ENCODE peak calls at places on chromosomes 12 and 14, in eight cellular contexts. Y is H1, V is GM12878, A is K562, F is HepG2, B is endothelial cell of umbilical vein, W is HCT116, O is SK-N-SH. H is an unnamed sample.

GRCh38 chr14:61560323-61560722 is 135.0 kb upstream of the HIF1A start:
- DNase-seq in Y (no peak), V (no peak), A (no peak), F (peak; percentile 65), B (no peak), W (no peak), O (no peak), H (no peak)

GRCh38 chr12:83343767-83344166 is 657.1 kb downstream of the TMTC2 start:
- DNase-seq in Y (no peak), V (no peak), A (no peak), F (no peak), B (no peak), W (no peak), O (no peak), H (no peak)

GRCh38 chr14:63308723-63309317 is 9.9 kb downstream of the GPHB5 start:
- DNase-seq in Y (peak; percentile 64), V (no peak), A (peak; percentile 20), F (peak; percentile 40), B (peak; percentile 57), W (peak; percentile 40), O (peak; percentile 12), H (no peak)

GRCh38 chr12:59500335-59500734 is 95.5 kb upstream of the SLC16A7 start:
- DNase-seq in Y (no peak), V (no peak), A (no peak), F (no peak), B (no peak), W (no peak), O (no peak), H (no peak)

GRCh38 chr14:44785096-44785495 is 176.7 kb downstream of the KLHL28 start:
- DNase-seq in Y (no peak), V (no peak), A (no peak), F (no peak), B (no peak), W (no peak), O (no peak), H (no peak)

GRCh38 chr12:10227648-10228047 is 15.0 kb downstream of the GABARAPL1 start:
- DNase-seq in Y (no peak), V (no peak), A (no peak), F (no peak), B (no peak), W (no peak), O (no peak), H (no peak)

GRCh38 chr12:120292411-120292660 is 633 bp upstream of the RNU4-2 start:
- DNase-seq in Y (no peak), V (no peak), A (no peak), F (no peak), B (no peak), W (no peak), O (no peak), H (no peak)

GRCh38 chr14:75141967-75142366 is 15.1 kb upstream of the NEK9 start:
- DNase-seq in Y (no peak), V (no peak), A (no peak), F (peak; percentile 42), B (peak; percentile 67), W (no peak), O (peak; percentile 37), H (no peak)

GRCh38 chr14:72573725-72574426 is 320.0 kb downstream of the DPF3 start:
- DNase-seq in Y (no peak), V (no peak), A (no peak), F (no peak), B (peak; percentile 48), W (no peak), O (no peak), H (no peak)

GRCh38 chr14:86035882-86036281 is 505.9 kb downstream of the FLRT2 start:
- DNase-seq in Y (peak; percentile 64), V (no peak), A (peak; percentile 4), F (peak; percentile 13), B (no peak), W (no peak), O (peak; percentile 19), H (no peak)

GRCh38 chr14:101862177-101862576 is 100.7 kb downstream of the PPP2R5C start:
- DNase-seq in Y (no peak), V (no peak), A (no peak), F (no peak), B (no peak), W (no peak), O (no peak), H (no peak)

GRCh38 chr12:2273288-2273687 is 220.5 kb downstream of the CACNA1C start:
- DNase-seq in Y (no peak), V (no peak), A (no peak), F (no peak), B (no peak), W (no peak), O (no peak), H (no peak)

GRCh38 chr12:89320735-89321134 is 31.6 kb downstream of the DUSP6 start:
- DNase-seq in Y (no peak), V (no peak), A (no peak), F (no peak), B (no peak), W (no peak), O (no peak), H (no peak)

DNA sequence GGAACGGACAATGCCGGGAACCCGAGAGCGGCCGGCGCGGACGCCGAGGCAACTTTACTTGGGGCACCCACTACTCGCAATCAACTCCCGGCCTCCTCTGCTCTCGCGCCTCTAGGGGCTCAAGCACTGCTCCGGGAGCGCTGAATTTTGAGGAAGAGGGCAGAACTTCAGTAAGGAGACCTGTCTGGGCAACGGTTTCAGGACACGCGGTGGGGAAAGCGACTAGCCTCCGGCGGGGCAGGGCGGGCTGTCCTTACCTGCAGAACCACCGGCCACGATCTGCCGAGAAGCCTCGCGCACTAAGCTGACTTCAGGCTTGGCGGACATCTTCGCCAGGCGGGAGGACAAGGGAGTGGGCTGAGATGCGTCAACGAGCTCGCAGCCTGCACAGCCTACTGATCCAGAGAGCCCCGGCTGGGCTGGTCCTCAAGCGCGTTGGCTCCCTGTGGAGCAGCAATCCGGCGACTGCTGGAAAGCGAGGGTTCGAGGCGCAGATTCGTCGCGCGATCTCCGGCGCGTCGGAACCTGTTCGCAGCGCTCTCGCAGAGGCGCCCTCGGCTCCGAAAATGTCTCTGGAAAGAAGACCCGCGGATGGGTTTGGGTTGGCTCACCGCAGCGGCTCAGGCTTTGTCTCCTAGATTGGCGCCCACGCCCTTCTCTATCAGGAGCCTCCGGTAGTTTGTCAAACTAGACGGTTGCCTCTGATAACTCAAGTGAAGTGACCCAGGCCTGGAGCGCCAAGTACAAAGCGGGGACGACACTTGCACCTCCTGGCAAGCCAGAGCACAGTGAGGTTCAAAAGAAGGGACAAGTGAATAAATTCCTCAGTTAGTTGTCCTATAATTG is at the start of gene SLC25A21:
- DNase-seq in Y (peak; percentile 86), V (no peak), A (peak; percentile 87), F (peak; percentile 85), B (peak; percentile 92), W (peak; percentile 71), O (no peak), H (no peak)
- TF ChIP-seq POLR2AphosphoS5 in Y (peak; percentile 95), V (no peak), A (peak; percentile 68), F (peak; percentile 97), B (peak; percentile 68), W (peak; percentile 93), O (no peak), H (peak; percentile 82)

DNA sequence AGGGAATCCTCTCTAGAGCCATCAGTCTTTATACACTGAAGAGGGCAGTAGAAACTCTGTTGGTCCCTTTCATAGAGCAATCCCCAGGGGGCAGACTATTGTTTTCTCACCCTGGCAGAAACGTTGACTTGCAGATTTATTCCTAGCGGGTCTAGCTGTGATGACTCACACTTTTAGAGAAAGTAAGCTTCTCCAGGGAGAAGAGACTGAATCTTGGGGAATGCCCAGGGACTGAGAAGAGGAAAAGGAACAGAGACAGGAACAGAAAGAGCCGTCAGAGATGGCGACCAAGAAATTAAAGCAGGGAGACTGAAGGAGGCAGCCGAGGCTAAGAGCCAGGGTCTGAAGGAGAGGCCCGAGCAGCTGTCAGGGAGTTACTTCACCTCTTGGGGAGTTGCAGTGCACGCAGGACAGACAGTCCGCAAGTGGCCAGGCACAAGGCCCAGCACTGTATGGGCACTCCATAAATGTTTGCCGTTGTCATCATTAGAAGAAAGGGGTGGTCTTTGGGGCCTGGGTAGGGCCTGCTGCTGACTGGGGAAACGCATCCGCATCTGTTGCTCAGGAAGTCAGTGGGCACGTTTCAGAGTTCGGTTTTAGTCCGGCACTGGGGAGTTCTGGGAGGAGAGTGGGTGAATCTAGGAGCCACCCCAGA is 13.0 kb downstream of the PLEKHG6 start:
- DNase-seq in Y (no peak), V (peak; percentile 71), A (peak; percentile 77), F (peak; percentile 78), B (peak; percentile 98), W (peak; percentile 70), O (peak; percentile 63), H (peak; percentile 51)
- H3K9ac ChIP-seq in Y (no peak overlapping the region), V (peak overlapping the region; percentile 60), A (peak overlapping the region; percentile 81), F (no peak overlapping the region), B (peak overlapping the region; percentile 62), W (peak overlapping the region; percentile 6), O (peak overlapping the region; percentile 12), H (peak overlapping the region; percentile 24)

GRCh38 chr14:21382095-21382494 is 1.7 kb downstream of the SUPT16H start:
- DNase-seq in Y (no peak), V (no peak), A (no peak), F (no peak), B (no peak), W (no peak), O (no peak), H (no peak)

GRCh38 chr14:21382886-21383847 is 652 bp downstream of the SUPT16H start:
- DNase-seq in Y (no peak), V (no peak), A (peak; percentile 56), F (peak; percentile 43), B (peak; percentile 59), W (no peak), O (peak; percentile 48), H (no peak)

GRCh38 chr14:21385170-21385904 is 1.5 kb upstream of the SUPT16H start:
- DNase-seq in Y (no peak), V (no peak), A (peak; percentile 19), F (no peak), B (no peak), W (no peak), O (no peak), H (no peak)

GRCh38 chr14:21384494-21384851 is 654 bp upstream of the SUPT16H start:
- DNase-seq in Y (no peak), V (no peak), A (no peak), F (no peak), B (no peak), W (no peak), O (no peak), H (no peak)

DNA sequence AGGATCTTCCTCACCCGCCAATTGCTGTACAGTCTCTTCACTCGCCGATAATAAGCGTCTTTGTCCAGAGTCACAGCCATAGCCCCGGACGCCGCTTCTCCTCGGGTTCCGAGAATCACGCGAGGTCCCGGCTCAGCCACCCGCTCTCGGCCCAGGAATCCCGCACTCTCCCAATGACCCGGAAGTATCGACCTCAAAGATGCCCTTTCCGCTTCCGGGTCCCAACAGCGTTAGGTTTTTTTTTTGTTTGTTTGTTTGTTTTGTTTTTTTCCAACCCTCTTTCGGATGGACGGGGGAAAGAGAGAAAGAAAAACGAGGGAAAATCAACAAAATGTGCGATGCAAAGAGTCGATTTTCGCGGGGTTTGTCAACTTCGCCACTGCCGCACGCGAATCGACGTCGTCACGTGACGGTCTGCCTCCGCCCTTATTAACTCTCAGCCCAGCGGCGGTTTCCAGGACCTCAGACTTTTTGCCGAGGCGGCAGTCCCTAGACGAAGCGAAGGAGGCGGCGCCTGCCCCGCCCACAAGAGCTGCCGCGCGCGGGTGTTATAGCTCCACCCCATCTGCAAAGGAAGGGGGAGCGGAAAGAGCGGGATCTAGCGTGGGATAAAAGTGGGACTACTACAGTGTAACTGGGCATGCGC is at the start of gene SUPT16H:
- DNase-seq in Y (peak; percentile 92), V (peak; percentile 71), A (peak; percentile 96), F (peak; percentile 94), B (peak; percentile 98), W (peak; percentile 85), O (peak; percentile 88), H (peak; percentile 83)
- TF ChIP-seq POLR2AphosphoS5 in Y (peak; percentile 86), V (peak; percentile 91), A (peak; percentile 56), F (peak; percentile 88), B (peak; percentile 19), W (peak; percentile 66), O (peak; percentile 85), H (peak; percentile 85)

GRCh38 chr12:131528144-131528543 is 182.7 kb upstream of the SFSWAP start:
- DNase-seq in Y (no peak), V (no peak), A (no peak), F (no peak), B (no peak), W (no peak), O (no peak), H (no peak)
- H3K9ac ChIP-seq in Y (no peak overlapping the region), V (no peak overlapping the region), A (no peak overlapping the region), F (no peak overlapping the region), B (no peak overlapping the region), W (no peak overlapping the region), O (no peak overlapping the region), H (no peak overlapping the region)

H was measured in SK-N-MC.